ENCODE peak calls at places on chromosomes 11 and 22, in five cellular contexts. H, M, G, W and E are unnamed samples.

GRCh38 chr11:75275581-75275980 is 35.0 kb downstream of the TPBGL start:
- DNase-seq in H (no peak), M (peak; percentile 26), G (peak; percentile 13), W (no peak), E (no peak)

GRCh38 chr22:16914006-16914405 is 88.8 kb upstream of the XKR3 start:
- DNase-seq in H (no peak), M (no peak), G (no peak), W (no peak), E (no peak)

GRCh38 chr22:32752868-32753520 is 48.5 kb upstream of the TIMP3 start:
- DNase-seq in H (no peak), M (no peak), G (peak; percentile 86), W (no peak), E (no peak)

GRCh38 chr22:48894064-48894671 is 933.5 kb downstream of the BRD1 start:
- DNase-seq in H (no peak), M (peak; percentile 53), G (no peak), W (no peak), E (no peak)

GRCh38 chr22:20802922-20803553 is 29.1 kb downstream of the SERPIND1 start:
- DNase-seq in H (no peak), M (no peak), G (no peak), W (no peak), E (no peak)

GRCh38 chr11:44927174-44927661 is 23.5 kb downstream of the TP53I11 start:
- DNase-seq in H (peak; percentile 78), M (peak; percentile 92), G (peak; percentile 66), W (peak; percentile 70), E (peak; percentile 91)

GRCh38 chr11:18368236-18368635 is 26.1 kb upstream of the LDHA start:
- DNase-seq in H (no peak), M (no peak), G (peak; percentile 69), W (no peak), E (peak; percentile 66)

GRCh38 chr22:34781676-34782075 is 284.3 kb upstream of the ISX start:
- DNase-seq in H (no peak), M (no peak), G (no peak), W (no peak), E (no peak)

GRCh38 chr11:100353083-100353482 is 334.0 kb upstream of the ARHGAP42 start:
- DNase-seq in H (no peak), M (no peak), G (no peak), W (no peak), E (no peak)

GRCh38 chr11:129639300-129639699 is 176.3 kb upstream of the TMEM45B start:
- DNase-seq in H (no peak), M (no peak), G (peak; percentile 99), W (no peak), E (peak; percentile 32)

DNA sequence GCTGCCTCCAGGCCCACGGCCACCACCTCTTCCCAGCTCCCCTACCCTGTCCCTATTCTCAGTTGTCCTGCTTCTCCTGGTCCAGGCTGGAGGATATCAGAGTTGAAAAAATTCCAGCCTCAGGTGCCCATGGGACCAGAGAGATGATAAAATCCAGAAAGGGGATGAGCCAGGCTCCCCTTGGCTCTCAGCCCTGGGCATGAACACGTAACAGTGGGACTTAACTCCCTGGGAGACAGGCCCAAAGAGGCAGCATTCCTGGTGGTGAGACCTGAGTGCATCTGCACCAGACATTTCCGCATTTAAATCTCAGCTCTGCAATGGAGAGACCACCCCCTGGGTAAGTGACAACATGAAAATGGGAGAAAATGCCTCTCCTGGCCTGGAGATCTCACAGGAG is 10.4 kb upstream of the SLC39A13 start:
- DNase-seq in H (no peak), M (peak; percentile 26), G (no peak), W (no peak), E (no peak)
- H3K14ac ChIP-seq in H (no peak overlapping the region), M (no peak overlapping the region), G (no peak overlapping the region), W (no peak overlapping the region), E (no peak overlapping the region)

DNA sequence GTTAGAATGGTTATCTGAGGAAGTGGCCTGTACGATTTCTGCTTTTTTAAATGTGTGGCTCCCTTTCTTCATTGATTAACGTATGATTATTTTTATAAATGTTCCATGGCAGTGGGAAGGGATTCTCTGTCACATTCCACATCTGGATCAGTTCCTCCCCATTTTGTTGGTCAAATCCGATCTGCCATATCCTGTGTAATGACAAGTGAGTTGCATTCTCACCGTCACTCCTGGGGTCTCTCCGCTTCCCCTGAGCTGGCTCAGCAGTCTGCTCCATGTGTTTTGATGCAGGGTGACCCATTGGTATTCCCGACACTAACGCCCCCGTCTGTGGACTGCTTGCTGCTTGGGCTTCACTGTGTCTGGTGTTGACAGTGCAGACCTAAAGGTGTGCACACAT is 20.4 kb downstream of the NEAT1 start:
- DNase-seq in H (no peak), M (no peak), G (peak; percentile 42), W (no peak), E (no peak)
- H3K4me2 ChIP-seq in H (no peak overlapping the region), M (no peak overlapping the region), G (no peak overlapping the region), W (no peak overlapping the region), E (no peak overlapping the region)

GRCh38 chr11:62881579-62882427 is 1.1 kb downstream of the SLC3A2 start:
- DNase-seq in H (no peak), M (no peak), G (peak; percentile 97), W (peak; percentile 83), E (peak; percentile 98)

GRCh38 chr11:62879554-62879953 is 1.1 kb upstream of the SLC3A2 start:
- DNase-seq in H (no peak), M (peak; percentile 48), G (no peak), W (no peak), E (no peak)

GRCh38 chr11:62880231-62880802 is 379 bp upstream of the SLC3A2 start:
- DNase-seq in H (no peak), M (no peak), G (peak; percentile 88), W (no peak), E (no peak)

GRCh38 chr11:62882428-62882742 is 1.7 kb downstream of the SLC3A2 start:
- DNase-seq in H (no peak), M (no peak), G (no peak), W (no peak), E (no peak)

GRCh38 chr11:62880803-62881578 is at the start of gene SLC3A2:
- DNase-seq in H (peak; percentile 86), M (peak; percentile 92), G (peak; percentile 82), W (peak; percentile 56), E (peak; percentile 93)
- H3K14ac ChIP-seq in H (peak within 1 kb of the TSS; percentile 99), M (peak within 1 kb of the TSS; percentile 98), G (peak within 1 kb of the TSS; percentile 100), W (no peak within 1 kb of the TSS), E (peak within 1 kb of the TSS; percentile 96)

GRCh38 chr11:20030472-20030871 is 129.8 kb downstream of the DBX1 start:
- DNase-seq in H (no peak), M (no peak), G (no peak), W (no peak), E (no peak)
- H3K4me2 ChIP-seq in H (no peak overlapping the region), M (no peak overlapping the region), G (no peak overlapping the region), W (no peak overlapping the region), E (no peak overlapping the region)

DNA sequence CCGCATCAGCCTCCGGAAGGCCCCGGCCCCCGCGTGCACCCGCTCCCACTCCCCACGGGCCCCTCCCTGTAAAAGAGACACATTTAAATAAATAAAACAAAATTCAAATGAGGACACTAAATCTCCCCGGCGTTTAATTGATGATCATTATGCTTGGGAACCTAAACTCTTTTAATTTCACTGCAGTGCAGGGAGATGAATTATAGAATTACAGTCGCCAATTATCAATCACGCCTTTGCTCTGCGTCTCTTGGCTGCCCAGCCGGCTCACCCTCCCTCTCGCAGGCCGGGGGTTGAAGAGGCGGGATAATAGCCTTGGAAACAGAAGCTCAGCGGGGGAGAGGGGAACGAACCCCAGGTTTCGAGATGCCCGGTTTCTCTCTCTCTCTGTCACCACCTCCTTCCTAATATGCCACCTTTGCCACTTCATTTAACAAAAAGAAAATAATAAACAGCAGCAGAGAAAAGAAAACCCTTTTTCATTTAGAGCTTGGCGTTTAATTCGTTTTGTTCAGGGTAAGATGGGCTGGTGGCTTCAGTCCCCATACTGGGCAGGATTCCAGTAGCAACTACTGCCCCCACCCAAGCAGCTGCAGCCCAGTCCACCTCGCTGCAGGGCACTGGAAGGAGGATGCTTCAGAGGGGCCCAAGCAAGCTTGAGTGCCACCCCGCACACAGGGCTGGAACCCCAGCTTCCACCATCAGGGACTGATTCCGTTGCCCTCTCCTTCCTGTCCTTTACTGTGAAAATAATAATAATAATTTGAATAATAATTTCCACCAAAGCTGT is 271.8 kb downstream of the BUD13 start:
- DNase-seq in H (peak; percentile 33), M (peak; percentile 54), G (no peak), W (no peak), E (no peak)
- H3K14ac ChIP-seq in H (no peak overlapping the region), M (no peak overlapping the region), G (no peak overlapping the region), W (no peak overlapping the region), E (no peak overlapping the region)

DNA sequence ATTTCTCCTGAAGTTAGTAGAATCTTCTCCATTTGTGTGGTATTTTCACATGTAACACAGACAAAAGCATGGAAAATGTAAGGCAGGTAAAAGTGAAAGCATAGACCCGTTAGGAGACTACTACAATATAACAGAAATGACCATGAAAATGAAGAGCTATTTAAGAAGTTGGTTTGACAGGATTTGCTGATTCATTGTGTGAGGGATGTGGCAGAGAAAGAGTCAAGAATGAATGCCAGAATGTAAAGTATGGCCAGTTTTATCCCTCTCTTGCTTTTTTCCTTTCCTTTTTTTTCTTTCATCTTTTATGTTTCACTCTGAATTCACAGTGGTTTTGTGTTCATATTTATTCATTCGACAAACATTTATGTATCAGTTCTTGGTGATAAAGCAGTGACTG is 115.9 kb downstream of the ARFGAP2 start:
- DNase-seq in H (no peak), M (no peak), G (peak; percentile 48), W (no peak), E (no peak)
- H3K4me2 ChIP-seq in H (no peak overlapping the region), M (no peak overlapping the region), G (no peak overlapping the region), W (no peak overlapping the region), E (no peak overlapping the region)

DNA sequence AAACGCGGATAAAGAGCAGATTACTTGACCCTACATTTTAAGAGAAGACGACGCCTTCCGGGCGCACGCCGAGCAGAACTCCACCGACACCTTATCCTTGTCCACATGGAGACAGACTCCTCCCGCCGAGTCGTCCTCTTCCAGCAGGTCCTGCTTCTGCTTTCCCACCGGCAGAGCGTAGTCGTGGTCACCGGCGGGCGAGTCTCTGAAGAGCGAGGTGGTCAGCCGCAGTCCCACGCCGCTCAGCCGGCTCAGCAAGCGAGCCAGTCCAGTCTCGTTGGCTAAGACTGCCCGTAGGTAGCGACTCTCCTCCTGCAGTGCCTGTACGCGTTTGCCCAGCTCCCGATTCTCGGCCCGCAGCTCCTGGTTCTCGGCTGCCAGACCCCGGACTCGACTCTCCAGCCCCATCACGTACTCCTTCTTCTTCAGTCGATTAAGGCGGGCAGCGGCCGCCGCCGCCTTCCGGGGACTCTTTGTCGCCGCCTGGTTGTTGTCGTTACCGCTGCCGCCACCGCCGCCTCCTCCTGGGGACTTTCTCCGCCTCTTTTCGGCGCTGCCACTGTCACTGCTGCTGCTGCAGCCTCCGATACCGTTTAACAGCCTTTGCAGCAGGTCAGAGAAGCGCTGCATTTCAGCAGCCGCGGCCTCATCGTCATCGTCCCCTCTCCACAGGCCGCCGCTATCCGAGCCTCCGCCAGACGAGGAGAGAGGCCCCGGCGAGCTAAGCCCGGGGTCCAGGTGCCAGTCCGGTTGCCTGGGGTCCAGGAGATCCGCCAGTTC is 958 bp downstream of the CREBZF start:
- DNase-seq in H (peak; percentile 69), M (peak; percentile 64), G (peak; percentile 45), W (no peak), E (peak; percentile 71)
- H3K14ac ChIP-seq in H (peak overlapping the region; percentile 96), M (peak overlapping the region; percentile 98), G (peak overlapping the region; percentile 94), W (no peak overlapping the region), E (peak overlapping the region; percentile 93)